ENCODE peak calls at places on chromosome 5, in eight cellular contexts. Z is GM23338, Y is OCI-LY7, E is PC-3, F is HCT116, C is SK-N-SH, Q is PC-9, T is hepatocyte. R is an unnamed sample. For H3K4me1 and H3K9me2, the result is how much of the 10 kb centered on the place peaks cover.

GRCh38 chr5:6410421-6410820 is 32.1 kb upstream of the MED10 start:
- DNase-seq in Z (no peak), Y (no peak), E (no peak), F (no peak), C (no peak), Q (no peak), T (no peak), R (no peak)

GRCh38 chr5:1294839-1295649 is at the start of gene TERT:
- DNase-seq in Z (peak), Y (peak), E (no peak), F (no peak), C (peak), Q (no peak), T (peak), R (no peak)

GRCh38 chr5:74122175-74122574 is 496.2 kb downstream of the ARHGEF28 start:
- DNase-seq in Z (no peak), Y (no peak), E (no peak), F (no peak), C (no peak), Q (no peak), T (no peak), R (no peak)

GRCh38 chr5:77644443-77645157 is 6.1 kb upstream of the OTP start:
- DNase-seq in Z (peak), Y (no peak), E (no peak), F (no peak), C (peak), Q (no peak), T (no peak), R (no peak)

GRCh38 chr5:14864181-14864812 is 7.3 kb downstream of the ANKH start:
- DNase-seq in Z (no peak), Y (no peak), E (peak), F (no peak), C (no peak), Q (no peak), T (no peak), R (no peak)

GRCh38 chr5:65774346-65774745 is 52.3 kb downstream of the NLN start:
- DNase-seq in Z (no peak), Y (no peak), E (peak), F (no peak), C (no peak), Q (no peak), T (peak), R (peak)

GRCh38 chr5:56851258-56851941 is 36.1 kb downstream of the MAP3K1 start:
- DNase-seq in Z (no peak), Y (no peak), E (no peak), F (no peak), C (no peak), Q (no peak), T (peak), R (no peak)

GRCh38 chr5:108953940-108954339 is 206.2 kb downstream of the FER start:
- DNase-seq in Z (peak), Y (no peak), E (no peak), F (no peak), C (no peak), Q (no peak), T (peak), R (no peak)

GRCh38 chr5:163094492-163095180 is 342.8 kb upstream of the CCNG1 start:
- DNase-seq in Z (no peak), Y (peak), E (no peak), F (no peak), C (no peak), Q (no peak), T (no peak), R (peak)

GRCh38 chr5:3995954-3996619 is 400.5 kb downstream of the IRX1 start:
- DNase-seq in Z (no peak), Y (no peak), E (no peak), F (no peak), C (no peak), Q (no peak), T (peak), R (no peak)

GRCh38 chr5:3993856-3994473 is 398.3 kb downstream of the IRX1 start:
- DNase-seq in Z (no peak), Y (no peak), E (no peak), F (no peak), C (no peak), Q (no peak), T (no peak), R (no peak)

GRCh38 chr5:3994635-3995034 is 399.0 kb downstream of the IRX1 start:
- DNase-seq in Z (no peak), Y (no peak), E (no peak), F (no peak), C (no peak), Q (no peak), T (no peak), R (no peak)

GRCh38 chr5:3997670-3998069 is 402.0 kb downstream of the IRX1 start:
- DNase-seq in Z (no peak), Y (no peak), E (no peak), F (no peak), C (no peak), Q (no peak), T (no peak), R (no peak)

GRCh38 chr5:3996871-3997410 is 401.3 kb downstream of the IRX1 start:
- DNase-seq in Z (no peak), Y (no peak), E (no peak), F (no peak), C (no peak), Q (no peak), T (no peak), R (no peak)
- H3K4me1 ChIP-seq in Z (under half), Y (under half), E (under half), F (under half), C (under half), Q (under half), T (under half), R (under half)

DNA sequence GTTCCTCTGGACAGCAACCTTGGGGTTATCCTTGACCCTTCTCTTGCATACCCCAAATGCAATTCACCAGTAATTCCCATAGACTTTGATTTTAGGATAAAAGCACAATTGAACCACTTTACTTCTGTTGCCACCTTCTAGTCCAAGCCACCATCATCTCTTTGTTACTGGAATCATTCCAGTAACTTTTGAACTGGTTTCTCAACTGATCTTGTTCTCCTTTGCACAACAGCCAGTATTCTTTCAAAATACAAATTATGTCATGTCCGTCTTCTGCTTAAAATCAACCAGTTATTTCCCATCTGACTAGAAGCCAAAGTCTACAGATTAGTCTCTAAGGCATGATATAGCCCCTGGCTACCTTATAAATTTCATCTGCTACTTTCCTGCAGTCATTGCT is 21.4 kb downstream of the SLC25A46 start:
- DNase-seq in Z (no peak), Y (no peak), E (no peak), F (no peak), C (no peak), Q (no peak), T (no peak), R (no peak)
- TF ChIP-seq CTCF in Z (no peak), Y (no peak), E (no peak), F (no peak), C (no peak), Q (no peak), T (no peak), R (no peak)

GRCh38 chr5:137633896-137634295 is 102.0 kb downstream of the KLHL3 start:
- DNase-seq in Z (no peak), Y (no peak), E (no peak), F (no peak), C (no peak), Q (no peak), T (no peak), R (no peak)
- H3K9me2 ChIP-seq in Z (under half), Y (under half), E (under half), F (under half), C (under half), Q (under half), T (under half), R (under half)

DNA sequence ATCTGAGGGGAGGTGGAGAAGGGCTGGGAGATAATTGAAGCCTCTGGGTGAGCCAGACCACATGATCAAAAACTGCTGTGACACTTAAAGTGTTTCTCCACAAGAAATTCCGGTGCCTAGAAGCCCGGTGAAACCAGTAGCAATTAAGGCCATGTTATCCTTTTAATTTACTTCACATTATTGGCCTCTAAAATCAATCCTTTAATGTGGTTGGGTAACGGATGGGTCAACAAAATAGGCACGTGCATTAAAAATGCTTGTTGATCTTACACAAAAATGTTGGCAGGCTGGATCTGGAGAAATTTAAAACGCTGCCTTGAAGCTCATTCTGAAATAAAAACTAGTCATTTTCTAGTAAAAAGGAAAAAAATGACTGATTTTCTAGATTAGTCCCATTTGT is 10.7 kb downstream of the SEMA6A start:
- DNase-seq in Z (no peak), Y (no peak), E (no peak), F (no peak), C (no peak), Q (no peak), T (no peak), R (no peak)
- H3K4me1 ChIP-seq in Z (half or more), Y (under half), E (under half), F (under half), C (under half), Q (under half), T (under half), R (under half)

GRCh38 chr5:10550222-10550995 is 13.5 kb upstream of the ANKRD33B start:
- DNase-seq in Z (no peak), Y (no peak), E (no peak), F (no peak), C (no peak), Q (no peak), T (no peak), R (no peak)

GRCh38 chr5:10553476-10553875 is 10.4 kb upstream of the ANKRD33B start:
- DNase-seq in Z (no peak), Y (no peak), E (no peak), F (no peak), C (no peak), Q (no peak), T (no peak), R (no peak)

GRCh38 chr5:10548418-10549122 is 15.3 kb upstream of the ANKRD33B start:
- DNase-seq in Z (no peak), Y (no peak), E (no peak), F (no peak), C (no peak), Q (no peak), T (no peak), R (no peak)

GRCh38 chr5:10555134-10555733 is 8.6 kb upstream of the ANKRD33B start:
- DNase-seq in Z (no peak), Y (no peak), E (peak), F (no peak), C (peak), Q (peak), T (peak), R (no peak)

GRCh38 chr5:10552183-10553143 is 11.4 kb upstream of the ANKRD33B start:
- DNase-seq in Z (no peak), Y (peak), E (peak), F (peak), C (no peak), Q (peak), T (no peak), R (peak)
- TF ChIP-seq CTCF in Z (no peak), Y (no peak), E (no peak), F (no peak), C (no peak), Q (no peak), T (no peak), R (no peak)

GRCh38 chr5:155562153-155562552 is 548.6 kb downstream of the KIF4B start:
- DNase-seq in Z (no peak), Y (no peak), E (no peak), F (no peak), C (no peak), Q (no peak), T (no peak), R (no peak)

DNA sequence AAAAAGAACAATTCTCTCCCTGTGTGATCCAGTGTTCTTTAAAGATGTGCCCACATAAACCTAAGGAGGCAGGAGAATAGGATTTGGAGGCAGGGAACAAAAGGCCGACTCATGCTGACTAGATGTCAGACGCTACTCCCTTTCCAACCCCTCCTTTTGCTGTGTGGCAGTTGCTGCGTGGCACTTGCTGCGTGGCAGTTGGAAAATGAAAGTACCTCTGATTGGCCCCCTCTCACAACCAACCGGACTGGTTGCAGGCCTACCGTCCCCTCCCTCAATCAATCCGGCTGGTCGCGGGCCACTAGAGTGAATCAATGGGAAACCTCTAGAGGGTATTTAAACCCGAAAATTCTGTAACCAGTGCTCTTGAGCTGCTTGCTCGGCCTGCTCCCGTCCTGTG is 551.0 kb downstream of the KIF4B start:
- DNase-seq in Z (no peak), Y (no peak), E (no peak), F (no peak), C (no peak), Q (no peak), T (no peak), R (no peak)
- H3K9me2 ChIP-seq in Z (under half), Y (under half), E (under half), F (under half), C (under half), Q (under half), T (under half), R (under half)